ENCODE peak calls at places on chromosomes 5 and 9, in six cellular contexts. A is ELR, H is AG20443, E is HT1080, G is HEK293T, N is NCI-H526. Z is an unnamed sample.

GRCh38 chr9:91151014-91151740 is 210.5 kb downstream of the AUH start:
- DNase-seq in A (peak), H (peak), N (no peak), E (peak), G (no peak), Z (peak)

GRCh38 chr9:109730228-109730627 is 49.8 kb upstream of the PALM2AKAP2 start:
- DNase-seq in H (no peak), N (no peak), E (no peak), A (peak), G (no peak), Z (peak)

GRCh38 chr5:180344393-180344999 is 8.6 kb downstream of the GFPT2 start:
- DNase-seq in N (no peak), E (no peak), G (no peak), H (no peak), A (no peak), Z (no peak)

GRCh38 chr5:80894083-80894482 is 66.1 kb upstream of the RASGRF2 start:
- DNase-seq in H (no peak), G (no peak), N (no peak), E (no peak), A (no peak), Z (no peak)

GRCh38 chr9:136605966-136606365 is 56.8 kb upstream of the EGFL7 start:
- DNase-seq in H (no peak), E (no peak), A (no peak), G (no peak), N (no peak), Z (no peak)

GRCh38 chr9:124795881-124796415 is 19.0 kb downstream of the OLFML2A start:
- DNase-seq in H (no peak), G (no peak), A (no peak), N (no peak), E (peak), Z (peak)

GRCh38 chr9:131577005-131578000 is 32.0 kb downstream of the PRRT1B start:
- DNase-seq in G (no peak), E (no peak), N (no peak), A (no peak), H (no peak), Z (no peak)

GRCh38 chr9:130598188-130598587 is 18.8 kb downstream of the FUBP3 start:
- DNase-seq in G (no peak), H (no peak), A (no peak), N (no peak), E (no peak), Z (no peak)

GRCh38 chr9:12838546-12838945 is 63.7 kb downstream of the LURAP1L start:
- DNase-seq in E (no peak), G (no peak), H (peak), A (no peak), N (no peak), Z (peak)

GRCh38 chr5:532521-533242 is 8.4 kb upstream of the SLC9A3 start:
- DNase-seq in G (no peak), A (no peak), N (no peak), E (no peak), H (no peak), Z (no peak)

GRCh38 chr5:74040065-74040551 is 414.1 kb downstream of the ARHGEF28 start:
- DNase-seq in N (no peak), G (no peak), A (peak), H (peak), E (peak), Z (peak)

GRCh38 chr5:171823269-171823668 is 37.7 kb downstream of the SMIM23 start:
- DNase-seq in A (no peak), H (no peak), G (no peak), E (no peak), N (peak), Z (no peak)

GRCh38 chr9:4290427-4290837 is 9.4 kb downstream of the GLIS3 start:
- DNase-seq in A (no peak), H (no peak), G (no peak), E (no peak), N (peak), Z (no peak)

GRCh38 chr5:154755361-154756202 is at the start of gene LARP1:
- DNase-seq in A (peak), E (peak), N (peak), H (peak), G (no peak), Z (peak)

GRCh38 chr5:95022967-95023695 is 261.8 kb downstream of the MCTP1 start:
- DNase-seq in E (peak), A (peak), G (no peak), N (no peak), H (no peak), Z (no peak)

GRCh38 chr5:83688321-83688720 is 32.3 kb downstream of the HAPLN1 start:
- DNase-seq in N (no peak), H (no peak), E (no peak), G (no peak), A (no peak), Z (no peak)

GRCh38 chr5:74310967-74311930 is 329.3 kb downstream of the ENC1 start:
- DNase-seq in H (no peak), N (no peak), E (no peak), G (no peak), A (no peak), Z (no peak)

GRCh38 chr9:80866576-80867227 is 822.6 kb downstream of the TLE1 start:
- DNase-seq in H (no peak), A (peak), E (peak), G (no peak), N (no peak), Z (peak)

GRCh38 chr5:1508679-1509290 is 15.0 kb downstream of the LPCAT1 start:
- DNase-seq in N (no peak), E (no peak), H (no peak), A (no peak), G (no peak), Z (no peak)

GRCh38 chr9:105144076-105144475 is 100.4 kb upstream of the SLC44A1 start:
- DNase-seq in A (no peak), H (no peak), G (no peak), E (no peak), N (no peak), Z (peak)

GRCh38 chr9:130431536-130432303 is 13.0 kb upstream of the ASS1 start:
- DNase-seq in A (no peak), G (no peak), E (no peak), H (no peak), N (no peak), Z (no peak)

GRCh38 chr9:546797-547223 is 294.7 kb upstream of the DMRT1 start:
- DNase-seq in E (no peak), H (no peak), G (no peak), N (peak), A (peak), Z (peak)

GRCh38 chr9:35675732-35676392 is 2.1 kb downstream of the CA9 start:
- DNase-seq in H (peak), G (no peak), E (no peak), A (no peak), N (no peak), Z (no peak)

GRCh38 chr5:43753069-43753468 is 150.1 kb downstream of the NNT start:
- DNase-seq in A (no peak), H (no peak), E (no peak), G (no peak), N (peak), Z (no peak)

Z was measured in fibroblast of pulmonary artery.